ENCODE peak calls at places on chromosomes 5 and 9, in four cellular contexts. R is H1, Q is IMR-90, U is K562. H is an unnamed sample.

GRCh38 chr5:36177715-36178556 is 26.0 kb downstream of the SKP2 start:
- DNase-seq in R (no peak), Q (peak), U (peak), H (peak)

GRCh38 chr5:43773032-43773830 is 170.3 kb downstream of the NNT start:
- DNase-seq in R (peak), Q (peak), U (no peak), H (no peak)

GRCh38 chr9:97808415-97808814 is 44.6 kb upstream of the FOXE1 start:
- DNase-seq in R (no peak), Q (no peak), U (no peak), H (no peak)

GRCh38 chr9:109411818-109412352 is 86.2 kb downstream of the PTPN3 start:
- DNase-seq in R (no peak), Q (peak), U (no peak), H (peak)

GRCh38 chr5:152688561-152689274 is 283.6 kb upstream of the NMUR2 start:
- DNase-seq in R (no peak), Q (peak), U (no peak), H (peak)

GRCh38 chr5:143542798-143543144 is 139.3 kb upstream of the NR3C1 start:
- DNase-seq in R (no peak), Q (no peak), U (no peak), H (no peak)

GRCh38 chr5:92729088-92729487 is 851.9 kb downstream of the NR2F1-AS1 start:
- DNase-seq in R (no peak), Q (no peak), U (no peak), H (no peak)

GRCh38 chr5:167940911-167941310 is 350.5 kb upstream of the WWC1 start:
- DNase-seq in R (no peak), Q (peak), U (no peak), H (no peak)

GRCh38 chr9:114003756-114004155 is 74.3 kb downstream of the AMBP start:
- DNase-seq in R (no peak), Q (no peak), U (no peak), H (no peak)

GRCh38 chr5:125179617-125180016 is 433.2 kb upstream of the ZNF608 start:
- DNase-seq in R (no peak), Q (no peak), U (no peak), H (no peak)

GRCh38 chr9:117430813-117431212 is 16.0 kb upstream of the ASTN2 start:
- DNase-seq in R (no peak), Q (no peak), U (no peak), H (no peak)

GRCh38 chr5:121158433-121158832 is 693.2 kb upstream of the FTMT start:
- DNase-seq in R (no peak), Q (no peak), U (no peak), H (no peak)

GRCh38 chr5:74673011-74673790 is 11.8 kb upstream of the HEXB start:
- DNase-seq in R (no peak), Q (peak), U (no peak), H (no peak)

GRCh38 chr5:82748688-82749091 is 328.5 kb downstream of the TMEM167A start:
- DNase-seq in R (no peak), Q (no peak), U (no peak), H (no peak)

GRCh38 chr5:1779021-1779680 is 20.5 kb downstream of the MRPL36 start:
- DNase-seq in R (no peak), Q (no peak), U (no peak), H (no peak)

GRCh38 chr5:172740483-172741205 is 30.4 kb downstream of the DUSP1 start:
- DNase-seq in R (no peak), Q (peak), U (no peak), H (peak)

GRCh38 chr5:154758501-154758900 is 3.3 kb downstream of the LARP1 start:
- DNase-seq in R (no peak), Q (peak), U (no peak), H (no peak)

GRCh38 chr5:134503088-134503936 is 22.2 kb upstream of the JADE2 start:
- DNase-seq in R (no peak), Q (peak), U (peak), H (peak)
- TF ChIP-seq MAFK in R (no peak), Q (peak), U (no peak), H (peak)

DNA sequence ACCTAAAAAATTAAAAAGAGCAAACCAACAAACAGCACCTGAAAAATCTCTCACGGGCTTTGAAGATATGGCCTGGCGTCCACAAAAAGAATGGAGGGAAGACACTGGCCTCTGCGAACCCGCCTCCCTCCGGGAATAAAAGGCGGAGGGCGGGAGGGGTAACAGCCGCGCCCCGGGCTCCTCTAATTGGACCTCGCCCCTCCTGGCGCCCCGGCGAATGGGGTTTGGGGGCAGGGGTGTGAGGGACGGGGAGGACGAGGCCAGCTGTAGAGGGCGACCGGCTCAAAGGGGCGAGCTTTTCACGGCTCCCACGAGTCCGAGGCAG is 753 bp downstream of the FANCC start:
- DNase-seq in R (peak), Q (peak), U (peak), H (peak)
- TF ChIP-seq CTCF in R (no peak), Q (peak), U (no peak), H (no peak)

DNA sequence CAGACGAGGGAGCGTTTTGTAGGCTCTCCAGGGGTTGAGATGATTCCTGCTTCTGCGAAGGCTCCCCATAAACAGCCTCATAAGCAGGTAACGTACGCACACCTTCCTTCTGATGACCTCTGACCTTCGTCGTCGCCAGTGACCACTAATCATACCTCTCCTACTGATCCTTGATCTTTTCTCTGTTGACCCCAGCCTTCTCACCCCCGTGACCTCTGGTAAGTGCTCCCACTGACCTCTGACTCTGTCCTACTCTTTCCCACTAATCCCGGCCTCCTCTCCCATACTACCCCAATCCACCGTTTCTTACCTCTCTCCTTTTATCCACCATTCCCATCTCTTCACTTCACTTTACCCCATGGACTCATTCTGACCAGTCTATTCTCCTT is 356 bp downstream of the DNAI1 start:
- DNase-seq in R (no peak), Q (no peak), U (no peak), H (peak)
- TF ChIP-seq MAFK in R (no peak), Q (no peak), U (no peak), H (no peak)

GRCh38 chr9:119370816-119371215 is 1.6 kb upstream of the BRINP1 start:
- DNase-seq in R (no peak), Q (peak), U (peak), H (peak)

GRCh38 chr9:119372951-119373350 is 3.7 kb upstream of the BRINP1 start:
- DNase-seq in R (no peak), Q (no peak), U (no peak), H (no peak)

GRCh38 chr9:119375892-119376291 is 6.7 kb upstream of the BRINP1 start:
- DNase-seq in R (no peak), Q (no peak), U (no peak), H (peak)
- TF ChIP-seq CTCF in R (peak), Q (no peak), U (no peak), H (peak)

GRCh38 chr5:177434437-177434836 is 8.0 kb downstream of the GRK6 start:
- DNase-seq in R (no peak), Q (no peak), U (no peak), H (no peak)
- TF ChIP-seq MAFK in R (no peak), Q (no peak), U (no peak), H (no peak)

GRCh38 chr5:140408750-140409241 is 7.2 kb downstream of the ANKHD1 start:
- DNase-seq in R (no peak), Q (no peak), U (no peak), H (peak)
- TF ChIP-seq CTCF in R (no peak), Q (no peak), U (no peak), H (no peak)

GRCh38 chr9:128056086-128056485 is 11.0 kb downstream of the NAIF1 start:
- DNase-seq in R (no peak), Q (no peak), U (no peak), H (no peak)

GRCh38 chr9:128055222-128056040 is 11.7 kb downstream of the NAIF1 start:
- DNase-seq in R (no peak), Q (no peak), U (no peak), H (no peak)

GRCh38 chr9:128051932-128052734 is 15.0 kb downstream of the NAIF1 start:
- DNase-seq in R (no peak), Q (no peak), U (no peak), H (no peak)

GRCh38 chr9:128054090-128054489 is 13.0 kb downstream of the NAIF1 start:
- DNase-seq in R (no peak), Q (no peak), U (no peak), H (no peak)

DNA sequence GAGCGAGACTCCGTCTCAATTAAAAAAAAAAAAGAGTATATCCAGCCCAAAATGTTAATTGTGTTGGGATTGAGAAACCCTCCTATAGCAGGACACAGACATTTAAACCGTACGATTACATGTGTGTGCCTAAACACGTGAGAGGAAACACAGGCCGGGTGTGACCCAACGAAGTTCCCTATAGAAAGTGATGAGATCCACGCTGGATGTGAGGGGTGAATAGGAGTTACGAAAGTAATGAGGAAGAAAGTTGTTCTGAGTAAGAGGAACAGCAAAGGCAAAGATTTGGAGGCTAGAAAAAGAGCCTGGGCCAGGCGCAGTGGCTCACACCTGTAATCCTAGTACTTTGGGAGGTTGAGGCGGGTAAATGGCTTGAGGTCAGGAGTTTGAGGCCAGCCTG is 13.6 kb downstream of the NAIF1 start:
- DNase-seq in R (no peak), Q (no peak), U (no peak), H (no peak)
- TF ChIP-seq MAFK in R (no peak), Q (no peak), U (no peak), H (no peak)

DNA sequence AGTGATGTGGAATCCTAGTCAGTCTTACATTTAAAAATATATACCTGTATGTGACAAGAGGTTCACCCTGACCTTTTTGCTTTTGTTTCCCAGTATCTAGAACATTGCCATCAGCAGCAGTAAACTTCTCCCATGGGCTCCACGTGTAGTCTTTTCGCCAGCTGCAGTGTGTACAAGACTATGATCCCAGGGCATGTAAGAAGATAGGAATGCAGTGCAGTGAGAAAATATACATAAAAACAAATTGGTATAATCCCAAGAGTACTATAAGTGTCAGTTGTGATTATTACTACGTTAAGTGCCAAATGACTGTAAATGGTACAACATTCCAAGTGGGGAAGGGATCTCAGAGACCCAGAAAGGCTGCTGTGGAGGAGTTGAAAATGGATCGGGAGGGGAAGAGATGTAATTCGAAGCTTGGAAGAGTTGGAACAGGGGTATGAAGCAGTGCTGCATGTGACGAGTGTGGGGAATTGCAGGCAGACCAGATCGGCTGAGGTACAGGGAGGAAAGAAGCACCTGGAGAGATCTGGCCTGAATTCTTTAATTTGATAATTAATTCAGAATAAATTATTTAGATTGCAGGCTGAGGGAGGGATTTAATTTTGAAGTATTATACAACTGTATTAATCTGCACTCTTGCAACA is 95.1 kb downstream of the FBXL7 start:
- DNase-seq in R (no peak), Q (no peak), U (no peak), H (no peak)
- TF ChIP-seq CTCF in R (no peak), Q (no peak), U (no peak), H (no peak)

DNA sequence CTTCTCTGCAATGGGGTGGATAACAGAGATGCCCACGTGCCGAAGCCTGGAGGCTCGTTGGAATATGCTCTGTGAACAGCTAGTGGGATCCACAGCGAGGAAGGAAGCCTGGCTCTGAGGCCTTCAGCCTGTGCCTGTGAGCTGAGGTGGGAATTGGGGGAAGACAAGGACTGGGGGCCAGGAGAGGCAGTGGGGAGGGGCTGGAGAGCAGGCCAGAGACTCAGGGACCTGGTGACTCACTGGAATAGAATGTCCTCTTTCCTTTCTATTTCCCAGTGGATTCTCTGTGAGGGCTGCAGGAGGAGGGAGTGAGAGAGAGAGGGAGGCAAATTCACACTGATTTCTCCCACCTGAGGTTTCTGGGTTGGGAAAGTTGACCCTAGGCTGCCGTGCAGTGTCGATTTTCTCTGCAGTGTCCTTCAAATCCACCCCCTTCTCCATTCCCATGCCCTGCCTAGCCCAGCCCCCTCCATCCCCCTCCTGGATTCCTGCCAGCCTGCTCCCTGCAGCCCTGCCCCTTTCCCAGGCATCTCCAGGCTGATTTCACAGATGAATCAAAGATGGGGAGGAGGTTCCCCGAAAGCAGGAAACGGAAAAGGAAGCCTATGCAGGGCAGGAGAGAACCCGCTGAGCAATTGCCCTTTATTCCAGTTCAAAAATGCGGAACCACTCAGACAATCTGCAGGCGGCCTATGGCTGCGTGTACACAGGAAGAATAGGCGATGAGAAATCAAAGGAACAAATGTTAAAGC is 1.4 kb upstream of the SPAAR start:
- DNase-seq in R (peak), Q (peak), U (no peak), H (peak)
- TF ChIP-seq MAFK in R (no peak), Q (no peak), U (no peak), H (no peak)